ENCODE peak calls at places on chromosomes 16 and 17, in six cellular contexts. L is A549, Z is right atrium auricular region, Y is AG04449, S is psoas muscle, D is tibial artery. E is an unnamed sample.

GRCh38 chr17:81021531-81022370 is 13.2 kb upstream of the BAIAP2 start:
- DNase-seq in L (no peak), Z (no peak), Y (no peak), S (no peak), D (no peak), E (no peak)

GRCh38 chr17:45302649-45303173 is 14.1 kb downstream of the MAP3K14 start:
- DNase-seq in L (no peak), Z (no peak), Y (no peak), S (no peak), D (no peak), E (no peak)

GRCh38 chr16:71408536-71408935 is 33.3 kb downstream of the TLE7 start:
- DNase-seq in L (no peak), Z (no peak), Y (no peak), S (no peak), D (no peak), E (no peak)

GRCh38 chr17:70780031-70780430 is 610.7 kb downstream of the KCNJ2 start:
- DNase-seq in L (no peak), Z (no peak), Y (no peak), S (no peak), D (no peak), E (no peak)

GRCh38 chr16:70380205-70380918 is 33.7 kb downstream of the DDX19A start:
- DNase-seq in L (peak), Z (peak), Y (peak), S (peak), D (peak), E (peak)

GRCh38 chr17:43810226-43810715 is 22.7 kb downstream of the MPP3 start:
- DNase-seq in L (no peak), Z (no peak), Y (no peak), S (no peak), D (no peak), E (no peak)

GRCh38 chr17:17752822-17753448 is 71.7 kb downstream of the RAI1 start:
- DNase-seq in L (no peak), Z (no peak), Y (no peak), S (no peak), D (no peak), E (no peak)

GRCh38 chr16:21227886-21228285 is 5.6 kb upstream of the ANKS4B start:
- DNase-seq in L (no peak), Z (no peak), Y (no peak), S (no peak), D (no peak), E (no peak)

GRCh38 chr16:26317885-26318284 is 626.1 kb downstream of the HS3ST4 start:
- DNase-seq in L (no peak), Z (no peak), Y (no peak), S (no peak), D (no peak), E (no peak)

GRCh38 chr17:7745748-7746470 is 28.4 kb downstream of the DNAH2 start:
- DNase-seq in L (peak), Z (peak), Y (peak), S (no peak), D (no peak), E (peak)

GRCh38 chr17:65572581-65573282 is 11.3 kb upstream of the AXIN2 start:
- DNase-seq in L (no peak), Z (no peak), Y (no peak), S (no peak), D (no peak), E (no peak)

GRCh38 chr16:35255816-35256215 is 1796.4 kb downstream of the TP53TG3F start:
- DNase-seq in L (no peak), Z (no peak), Y (no peak), S (no peak), D (no peak), E (no peak)

GRCh38 chr17:7440823-7441174 is 1.5 kb downstream of the FGF11 start:
- DNase-seq in L (no peak), Z (no peak), Y (no peak), S (peak), D (no peak), E (no peak)

GRCh38 chr16:67949645-67950044 is 5.7 kb upstream of the LCAT start:
- DNase-seq in L (no peak), Z (no peak), Y (no peak), S (no peak), D (no peak), E (no peak)

GRCh38 chr16:51095114-51095872 is 55.8 kb downstream of the SALL1 start:
- DNase-seq in L (no peak), Z (no peak), Y (no peak), S (no peak), D (no peak), E (no peak)
- TF ChIP-seq CTCF in L (no peak), Z (no peak), Y (no peak), S (no peak), D (no peak), E (no peak)

GRCh38 chr16:85607796-85608514 is 5.2 kb upstream of the GSE1 start:
- DNase-seq in L (no peak), Z (no peak), Y (no peak), S (no peak), D (no peak), E (no peak)
- H3K4me3 ChIP-seq in L (no peak), Z (no peak), Y (no peak), S (no peak), D (no peak), E (no peak)

GRCh38 chr17:75069783-75070182 is 18.0 kb upstream of the SLC16A5 start:
- DNase-seq in L (peak), Z (no peak), Y (no peak), S (no peak), D (no peak), E (no peak)
- TF ChIP-seq CTCF in L (peak), Z (no peak), Y (peak), S (peak), D (no peak), E (peak)

GRCh38 chr17:1755993-1756306 is 5.9 kb upstream of the SERPINF1 start:
- DNase-seq in L (peak), Z (no peak), Y (no peak), S (no peak), D (no peak), E (no peak)
- H3K4me3 ChIP-seq in L (no peak), Z (no peak), Y (no peak), S (no peak), D (no peak), E (no peak)

GRCh38 chr17:75679706-75680201 is 12.6 kb downstream of the SAP30BP start:
- DNase-seq in L (peak), Z (no peak), Y (no peak), S (no peak), D (no peak), E (no peak)
- TF ChIP-seq CTCF in L (peak), Z (peak), Y (no peak), S (peak), D (peak), E (peak)

GRCh38 chr16:2969545-2970521 is 685 bp downstream of the PAQR4 start:
- DNase-seq in L (peak), Z (peak), Y (no peak), S (peak), D (no peak), E (no peak)

GRCh38 chr16:2968738-2969544 is at the start of gene PAQR4:
- DNase-seq in L (peak), Z (peak), Y (no peak), S (peak), D (peak), E (peak)

GRCh38 chr16:2971134-2971984 is 2.2 kb downstream of the PAQR4 start:
- DNase-seq in L (no peak), Z (no peak), Y (no peak), S (no peak), D (no peak), E (no peak)

GRCh38 chr16:2971985-2972784 is 3.0 kb downstream of the PAQR4 start:
- DNase-seq in L (no peak), Z (no peak), Y (no peak), S (no peak), D (no peak), E (no peak)

DNA sequence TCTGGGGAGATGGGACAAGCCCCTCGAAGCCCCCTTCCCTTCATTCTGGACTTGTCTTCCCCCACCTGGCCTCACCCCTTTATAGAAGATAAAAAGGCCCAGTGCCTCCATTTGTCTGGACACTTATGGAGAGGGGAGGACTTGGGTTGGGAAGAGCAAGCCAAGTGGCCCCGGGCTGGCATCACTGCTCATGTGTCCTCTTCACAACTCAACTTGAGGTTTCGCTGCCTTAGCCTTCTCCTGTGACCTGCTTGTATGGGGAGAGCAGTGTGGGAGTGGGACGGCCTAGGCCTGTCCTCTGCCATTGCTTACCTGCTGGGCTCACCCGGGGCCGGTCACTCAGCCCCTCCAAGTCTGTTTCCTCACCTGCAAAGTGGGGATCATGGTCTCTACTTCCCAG is 1.4 kb downstream of the PAQR4 start:
- DNase-seq in L (no peak), Z (no peak), Y (no peak), S (no peak), D (no peak), E (no peak)
- H3K4me3 ChIP-seq in L (peak), Z (peak), Y (peak), S (peak), D (no peak), E (peak)

GRCh38 chr17:50593321-50593720 is 32.8 kb downstream of the CACNA1G start:
- DNase-seq in L (no peak), Z (no peak), Y (no peak), S (no peak), D (no peak), E (no peak)

GRCh38 chr17:50594931-50595330 is 34.4 kb downstream of the CACNA1G start:
- DNase-seq in L (no peak), Z (no peak), Y (no peak), S (no peak), D (no peak), E (no peak)

GRCh38 chr17:50598487-50598886 is 36.2 kb upstream of the ABCC3 start:
- DNase-seq in L (no peak), Z (no peak), Y (no peak), S (no peak), D (no peak), E (no peak)

GRCh38 chr17:50594040-50594618 is 33.6 kb downstream of the CACNA1G start:
- DNase-seq in L (no peak), Z (no peak), Y (no peak), S (no peak), D (no peak), E (no peak)

GRCh38 chr17:50596191-50597037 is 35.9 kb downstream of the CACNA1G start:
- DNase-seq in L (no peak), Z (no peak), Y (no peak), S (no peak), D (no peak), E (no peak)
- TF ChIP-seq CTCF in L (no peak), Z (peak), Y (peak), S (no peak), D (no peak), E (peak)

GRCh38 chr17:42704495-42705494 is 22.5 kb downstream of the CNTNAP1 start:
- DNase-seq in L (no peak), Z (no peak), Y (no peak), S (no peak), D (peak), E (no peak)

GRCh38 chr17:42700890-42701289 is 18.6 kb downstream of the CNTNAP1 start:
- DNase-seq in L (no peak), Z (no peak), Y (no peak), S (no peak), D (peak), E (no peak)

GRCh38 chr17:42698736-42699414 is 16.5 kb downstream of the CNTNAP1 start:
- DNase-seq in L (no peak), Z (peak), Y (no peak), S (no peak), D (peak), E (no peak)

GRCh38 chr17:42699415-42699740 is 17.0 kb downstream of the CNTNAP1 start:
- DNase-seq in L (no peak), Z (no peak), Y (no peak), S (no peak), D (peak), E (no peak)

GRCh38 chr17:42702446-42702845 is 20.1 kb downstream of the CNTNAP1 start:
- DNase-seq in L (no peak), Z (no peak), Y (no peak), S (no peak), D (no peak), E (no peak)
- H3K4me3 ChIP-seq in L (no peak), Z (no peak), Y (no peak), S (no peak), D (no peak), E (no peak)

E was measured in retinal pigment epithelial cell.